ENCODE peak calls at places on chromosome 3, in seven cellular contexts. One of them, this sample, is unnamed.

GRCh38 chr3:116339441-116340028 is 105.8 kb downstream of the LSAMP start:
- DNase-seq in brain microvascular endothelial cell: peak; percentile 26
- DNase-seq in lower lobe of right lung: no peak
- DNase-seq in right cardiac atrium: peak; percentile 81
- DNase-seq in PC-3: no peak
- DNase-seq in neural progenitor cell: no peak
- DNase-seq in Peyer's patch: no peak
- DNase-seq in this sample: no peak

GRCh38 chr3:82055792-82056191 is 294.3 kb upstream of the GBE1 start:
- DNase-seq in neural progenitor cell: no peak
- DNase-seq in brain microvascular endothelial cell: peak; percentile 4
- DNase-seq in right cardiac atrium: no peak
- DNase-seq in Peyer's patch: no peak
- DNase-seq in PC-3: peak; percentile 84
- DNase-seq in lower lobe of right lung: no peak
- DNase-seq in this sample: no peak

GRCh38 chr3:157786216-157786615 is 283.0 kb upstream of the VEPH1 start:
- DNase-seq in right cardiac atrium: no peak
- DNase-seq in neural progenitor cell: no peak
- DNase-seq in brain microvascular endothelial cell: no peak
- DNase-seq in lower lobe of right lung: no peak
- DNase-seq in Peyer's patch: no peak
- DNase-seq in PC-3: peak; percentile 97
- DNase-seq in this sample: no peak

GRCh38 chr3:13277130-13277783 is 142.9 kb downstream of the NUP210 start:
- DNase-seq in neural progenitor cell: no peak
- DNase-seq in Peyer's patch: peak; percentile 32
- DNase-seq in right cardiac atrium: no peak
- DNase-seq in PC-3: no peak
- DNase-seq in lower lobe of right lung: peak; percentile 15
- DNase-seq in brain microvascular endothelial cell: no peak
- DNase-seq in this sample: no peak

GRCh38 chr3:195705081-195705991 is 15.4 kb upstream of the MUC20 start:
- DNase-seq in neural progenitor cell: no peak
- DNase-seq in lower lobe of right lung: no peak
- DNase-seq in Peyer's patch: peak; percentile 55
- DNase-seq in PC-3: no peak
- DNase-seq in brain microvascular endothelial cell: no peak
- DNase-seq in right cardiac atrium: no peak
- DNase-seq in this sample: peak; percentile 25

GRCh38 chr3:138625707-138626365 is 17.3 kb downstream of the FAIM start:
- DNase-seq in brain microvascular endothelial cell: peak; percentile 58
- DNase-seq in Peyer's patch: no peak
- DNase-seq in right cardiac atrium: no peak
- DNase-seq in neural progenitor cell: no peak
- DNase-seq in lower lobe of right lung: no peak
- DNase-seq in PC-3: peak; percentile 68
- DNase-seq in this sample: no peak

GRCh38 chr3:68007621-68008226 is 353.3 kb upstream of the SUCLG2 start:
- DNase-seq in brain microvascular endothelial cell: no peak
- DNase-seq in neural progenitor cell: peak; percentile 73
- DNase-seq in Peyer's patch: no peak
- DNase-seq in PC-3: no peak
- DNase-seq in lower lobe of right lung: no peak
- DNase-seq in right cardiac atrium: peak; percentile 50
- DNase-seq in this sample: no peak

GRCh38 chr3:186806173-186807055 is at the start of gene RFC4:
- DNase-seq in PC-3: peak; percentile 88
- DNase-seq in right cardiac atrium: peak; percentile 96
- DNase-seq in Peyer's patch: peak; percentile 93
- DNase-seq in brain microvascular endothelial cell: peak; percentile 57
- DNase-seq in neural progenitor cell: peak; percentile 88
- DNase-seq in lower lobe of right lung: peak; percentile 94
- DNase-seq in this sample: peak; percentile 90

GRCh38 chr3:118811333-118811732 is 223.3 kb downstream of the IGSF11 start:
- DNase-seq in neural progenitor cell: no peak
- DNase-seq in Peyer's patch: no peak
- DNase-seq in lower lobe of right lung: no peak
- DNase-seq in brain microvascular endothelial cell: no peak
- DNase-seq in right cardiac atrium: no peak
- DNase-seq in PC-3: no peak
- DNase-seq in this sample: no peak

GRCh38 chr3:30344288-30344687 is 262.1 kb upstream of the TGFBR2 start:
- DNase-seq in brain microvascular endothelial cell: no peak
- DNase-seq in Peyer's patch: no peak
- DNase-seq in PC-3: peak; percentile 96
- DNase-seq in lower lobe of right lung: no peak
- DNase-seq in neural progenitor cell: no peak
- DNase-seq in right cardiac atrium: no peak
- DNase-seq in this sample: no peak

DNA sequence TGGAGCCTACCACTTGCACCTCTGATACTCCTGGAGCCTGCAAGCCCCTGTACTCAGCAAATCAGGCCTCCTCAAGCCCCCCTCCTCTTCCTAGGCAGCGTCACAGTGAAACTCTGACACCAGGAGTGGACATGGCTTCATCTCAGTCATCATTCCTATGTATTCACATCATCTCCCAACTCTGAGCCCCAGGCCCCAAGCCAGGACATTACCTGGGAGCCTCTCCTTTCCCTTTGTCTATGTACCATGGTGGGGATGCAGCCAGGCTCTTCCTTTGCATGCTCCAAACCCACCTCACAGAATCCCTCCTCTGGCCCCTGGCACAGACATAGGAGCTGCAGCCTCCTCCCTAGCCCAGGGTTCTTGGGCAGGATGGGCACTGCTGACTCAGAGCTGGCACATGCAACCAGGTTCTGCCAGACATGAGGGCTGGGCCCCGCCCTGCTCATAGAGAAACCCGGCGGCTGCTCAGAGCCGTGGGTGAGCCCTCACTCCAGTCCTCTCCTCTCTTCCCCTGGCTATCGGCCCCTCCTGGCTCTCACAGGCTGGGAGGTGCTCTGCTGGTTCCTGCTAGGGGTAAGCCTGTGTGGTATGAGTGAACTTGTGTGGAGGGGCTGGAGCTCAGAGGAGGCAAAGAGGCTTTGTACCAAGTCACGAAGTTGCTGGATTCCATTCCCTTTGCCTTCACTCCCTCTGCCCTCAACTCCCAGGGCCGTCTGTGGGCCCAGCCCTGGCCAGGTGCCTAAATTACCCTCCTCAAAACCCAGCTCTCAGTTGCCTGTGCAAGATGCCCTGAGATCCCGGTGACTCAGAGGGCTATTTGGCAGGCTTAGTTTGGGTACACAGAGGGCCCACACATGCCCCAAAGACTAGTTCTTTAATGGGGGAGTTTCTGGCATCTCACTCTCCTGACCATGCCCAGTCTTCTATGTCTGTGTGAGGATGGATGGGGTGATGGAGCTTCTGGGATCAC is 1.9 kb upstream of the PLCD1 start:
- DNase-seq in brain microvascular endothelial cell: no peak
- DNase-seq in right cardiac atrium: no peak
- DNase-seq in PC-3: peak; percentile 93
- DNase-seq in neural progenitor cell: no peak
- DNase-seq in Peyer's patch: peak; percentile 77
- DNase-seq in lower lobe of right lung: peak; percentile 87
- DNase-seq in this sample: peak; percentile 91
- H3K27me3 ChIP-seq in brain microvascular endothelial cell: no peaks in the 10 kb centered on the region
- H3K27me3 ChIP-seq in right cardiac atrium: no peaks in the 10 kb centered on the region
- H3K27me3 ChIP-seq in PC-3: no peaks in the 10 kb centered on the region
- H3K27me3 ChIP-seq in neural progenitor cell: peaks cover 71% of the 10 kb centered on the region
- H3K27me3 ChIP-seq in Peyer's patch: no peaks in the 10 kb centered on the region
- H3K27me3 ChIP-seq in lower lobe of right lung: no peaks in the 10 kb centered on the region
- H3K27me3 ChIP-seq in this sample: no peaks in the 10 kb centered on the region

GRCh38 chr3:38644662-38645053 is 4.8 kb downstream of the SCN5A start:
- DNase-seq in Peyer's patch: no peak
- DNase-seq in brain microvascular endothelial cell: no peak
- DNase-seq in neural progenitor cell: no peak
- DNase-seq in PC-3: no peak
- DNase-seq in lower lobe of right lung: no peak
- DNase-seq in right cardiac atrium: peak; percentile 75
- DNase-seq in this sample: no peak
- H3K27me3 ChIP-seq in Peyer's patch: peaks cover 10% of the 10 kb centered on the region
- H3K27me3 ChIP-seq in brain microvascular endothelial cell: peaks cover 7% of the 10 kb centered on the region
- H3K27me3 ChIP-seq in neural progenitor cell: peaks cover 42% of the 10 kb centered on the region
- H3K27me3 ChIP-seq in PC-3: peaks cover 83% of the 10 kb centered on the region
- H3K27me3 ChIP-seq in lower lobe of right lung: peaks cover 53% of the 10 kb centered on the region
- H3K27me3 ChIP-seq in right cardiac atrium: no peaks in the 10 kb centered on the region
- H3K27me3 ChIP-seq in this sample: peaks cover 86% of the 10 kb centered on the region

GRCh38 chr3:24047513-24047912 is 102.4 kb downstream of the NR1D2 start:
- DNase-seq in right cardiac atrium: no peak
- DNase-seq in brain microvascular endothelial cell: no peak
- DNase-seq in PC-3: no peak
- DNase-seq in lower lobe of right lung: no peak
- DNase-seq in Peyer's patch: no peak
- DNase-seq in neural progenitor cell: no peak
- DNase-seq in this sample: no peak

GRCh38 chr3:24042879-24043567 is 97.9 kb downstream of the NR1D2 start:
- DNase-seq in Peyer's patch: no peak
- DNase-seq in PC-3: no peak
- DNase-seq in brain microvascular endothelial cell: no peak
- DNase-seq in right cardiac atrium: no peak
- DNase-seq in lower lobe of right lung: no peak
- DNase-seq in neural progenitor cell: no peak
- DNase-seq in this sample: no peak

GRCh38 chr3:24043985-24044384 is 98.9 kb downstream of the NR1D2 start:
- DNase-seq in lower lobe of right lung: no peak
- DNase-seq in PC-3: no peak
- DNase-seq in brain microvascular endothelial cell: no peak
- DNase-seq in neural progenitor cell: no peak
- DNase-seq in right cardiac atrium: no peak
- DNase-seq in Peyer's patch: no peak
- DNase-seq in this sample: no peak

GRCh38 chr3:24048843-24049242 is 103.8 kb downstream of the NR1D2 start:
- DNase-seq in PC-3: no peak
- DNase-seq in brain microvascular endothelial cell: no peak
- DNase-seq in right cardiac atrium: no peak
- DNase-seq in neural progenitor cell: no peak
- DNase-seq in Peyer's patch: no peak
- DNase-seq in lower lobe of right lung: no peak
- DNase-seq in this sample: no peak

GRCh38 chr3:24046214-24046613 is 101.1 kb downstream of the NR1D2 start:
- DNase-seq in right cardiac atrium: no peak
- DNase-seq in lower lobe of right lung: no peak
- DNase-seq in brain microvascular endothelial cell: no peak
- DNase-seq in Peyer's patch: no peak
- DNase-seq in neural progenitor cell: no peak
- DNase-seq in PC-3: no peak
- DNase-seq in this sample: no peak
- H3K27me3 ChIP-seq in right cardiac atrium: no peaks in the 10 kb centered on the region
- H3K27me3 ChIP-seq in lower lobe of right lung: no peaks in the 10 kb centered on the region
- H3K27me3 ChIP-seq in brain microvascular endothelial cell: no peaks in the 10 kb centered on the region
- H3K27me3 ChIP-seq in Peyer's patch: no peaks in the 10 kb centered on the region
- H3K27me3 ChIP-seq in neural progenitor cell: no peaks in the 10 kb centered on the region
- H3K27me3 ChIP-seq in PC-3: no peaks in the 10 kb centered on the region
- H3K27me3 ChIP-seq in this sample: no peaks in the 10 kb centered on the region

GRCh38 chr3:50194128-50194902 is 2.9 kb downstream of the GNAT1 start:
- DNase-seq in brain microvascular endothelial cell: peak; percentile 18
- DNase-seq in lower lobe of right lung: peak; percentile 75
- DNase-seq in right cardiac atrium: peak; percentile 86
- DNase-seq in neural progenitor cell: peak; percentile 82
- DNase-seq in PC-3: peak; percentile 76
- DNase-seq in Peyer's patch: peak; percentile 75
- DNase-seq in this sample: peak; percentile 87
- H3K27me3 ChIP-seq in brain microvascular endothelial cell: peaks cover 11% of the 10 kb centered on the region
- H3K27me3 ChIP-seq in lower lobe of right lung: peaks cover 42% of the 10 kb centered on the region
- H3K27me3 ChIP-seq in right cardiac atrium: no peaks in the 10 kb centered on the region
- H3K27me3 ChIP-seq in neural progenitor cell: peaks cover 32% of the 10 kb centered on the region
- H3K27me3 ChIP-seq in PC-3: no peaks in the 10 kb centered on the region
- H3K27me3 ChIP-seq in Peyer's patch: peaks cover 16% of the 10 kb centered on the region
- H3K27me3 ChIP-seq in this sample: peaks cover 21% of the 10 kb centered on the region

GRCh38 chr3:183163563-183163962 is 1.0 kb upstream of the LAMP3 start:
- DNase-seq in lower lobe of right lung: no peak
- DNase-seq in right cardiac atrium: no peak
- DNase-seq in brain microvascular endothelial cell: no peak
- DNase-seq in neural progenitor cell: no peak
- DNase-seq in PC-3: no peak
- DNase-seq in Peyer's patch: no peak
- DNase-seq in this sample: no peak

GRCh38 chr3:183159319-183159718 is 3.2 kb downstream of the LAMP3 start:
- DNase-seq in Peyer's patch: no peak
- DNase-seq in neural progenitor cell: no peak
- DNase-seq in lower lobe of right lung: no peak
- DNase-seq in PC-3: no peak
- DNase-seq in right cardiac atrium: no peak
- DNase-seq in brain microvascular endothelial cell: no peak
- DNase-seq in this sample: no peak

GRCh38 chr3:183158552-183159006 is 4.0 kb downstream of the LAMP3 start:
- DNase-seq in lower lobe of right lung: no peak
- DNase-seq in neural progenitor cell: no peak
- DNase-seq in PC-3: no peak
- DNase-seq in Peyer's patch: no peak
- DNase-seq in brain microvascular endothelial cell: peak; percentile 86
- DNase-seq in right cardiac atrium: no peak
- DNase-seq in this sample: no peak

GRCh38 chr3:183160616-183161015 is 1.9 kb downstream of the LAMP3 start:
- DNase-seq in lower lobe of right lung: no peak
- DNase-seq in PC-3: no peak
- DNase-seq in right cardiac atrium: no peak
- DNase-seq in neural progenitor cell: peak; percentile 28
- DNase-seq in Peyer's patch: no peak
- DNase-seq in brain microvascular endothelial cell: no peak
- DNase-seq in this sample: no peak

DNA sequence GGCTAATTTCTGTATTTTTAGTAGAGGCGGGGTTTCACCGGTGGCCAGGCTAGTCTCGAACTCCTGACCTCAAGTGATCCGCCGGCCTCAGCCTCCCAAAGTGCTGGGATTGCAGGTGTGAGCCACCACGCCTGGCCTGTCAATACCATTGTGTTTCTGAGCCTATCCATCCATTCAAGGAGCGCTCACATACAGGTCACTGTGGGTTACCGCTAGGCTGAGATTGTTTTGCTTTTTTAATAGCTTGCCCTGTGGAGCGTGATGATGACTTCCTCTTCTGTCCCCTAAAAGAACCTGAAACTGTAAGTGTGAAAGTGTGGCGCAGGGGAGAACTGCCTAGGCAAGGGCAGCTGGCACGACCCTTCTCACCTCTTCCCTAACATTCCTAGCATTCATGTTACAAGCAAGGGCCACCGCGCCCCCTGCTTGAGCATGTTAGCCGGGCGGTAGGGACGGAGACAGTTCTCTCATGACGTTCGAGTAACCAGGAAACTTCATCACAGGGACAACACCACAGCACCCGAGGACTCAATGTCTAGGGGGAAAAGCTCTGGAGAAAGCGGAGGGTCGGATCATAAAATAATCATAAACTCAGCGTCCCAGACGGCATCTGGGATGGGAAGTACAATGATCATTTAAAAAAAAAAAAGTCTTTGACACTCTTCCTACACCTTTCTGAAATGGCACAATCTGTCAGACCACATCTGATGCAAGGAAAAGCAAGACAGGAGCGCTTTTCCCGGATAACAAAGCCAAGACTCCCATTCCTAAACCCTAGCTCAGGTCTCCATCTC is 785 bp downstream of the LAMP3 start:
- DNase-seq in lower lobe of right lung: no peak
- DNase-seq in right cardiac atrium: no peak
- DNase-seq in brain microvascular endothelial cell: no peak
- DNase-seq in PC-3: no peak
- DNase-seq in neural progenitor cell: peak; percentile 77
- DNase-seq in Peyer's patch: no peak
- DNase-seq in this sample: no peak
- H3K27me3 ChIP-seq in lower lobe of right lung: peaks cover 37% of the 10 kb centered on the region
- H3K27me3 ChIP-seq in right cardiac atrium: no peaks in the 10 kb centered on the region
- H3K27me3 ChIP-seq in brain microvascular endothelial cell: no peaks in the 10 kb centered on the region
- H3K27me3 ChIP-seq in PC-3: no peaks in the 10 kb centered on the region
- H3K27me3 ChIP-seq in neural progenitor cell: peaks cover 43% of the 10 kb centered on the region
- H3K27me3 ChIP-seq in Peyer's patch: no peaks in the 10 kb centered on the region
- H3K27me3 ChIP-seq in this sample: no peaks in the 10 kb centered on the region

GRCh38 chr3:71787851-71788405 is 3.0 kb upstream of the PROK2 start:
- DNase-seq in right cardiac atrium: no peak
- DNase-seq in PC-3: no peak
- DNase-seq in brain microvascular endothelial cell: no peak
- DNase-seq in lower lobe of right lung: no peak
- DNase-seq in Peyer's patch: no peak
- DNase-seq in neural progenitor cell: no peak
- DNase-seq in this sample: no peak
- H3K27me3 ChIP-seq in right cardiac atrium: no peaks in the 10 kb centered on the region
- H3K27me3 ChIP-seq in PC-3: peaks cover 40% of the 10 kb centered on the region
- H3K27me3 ChIP-seq in brain microvascular endothelial cell: peaks cover 39% of the 10 kb centered on the region
- H3K27me3 ChIP-seq in lower lobe of right lung: peaks cover 39% of the 10 kb centered on the region
- H3K27me3 ChIP-seq in Peyer's patch: peaks cover 19% of the 10 kb centered on the region
- H3K27me3 ChIP-seq in neural progenitor cell: peaks cover 52% of the 10 kb centered on the region
- H3K27me3 ChIP-seq in this sample: peaks cover 36% of the 10 kb centered on the region